ENCODE peak calls at places on chromosomes 16 and 17, in ten cellular contexts. Q is kidney; F is CD4-positive, CD25-positive, alpha-beta regulatory T cell; O is esophagus squamous epithelium; M is breast epithelium; V is right cardiac atrium; E is mesendoderm; D is heart right ventricle; G is lung; B is astrocyte. W is an unnamed sample.

GRCh38 chr16:87540072-87540976 is 47.5 kb upstream of the ZCCHC14 start:
- DNase-seq in Q (no peak), F (no peak), O (no peak), M (no peak), V (no peak), E (no peak), D (no peak), G (no peak), B (no peak), W (no peak)

GRCh38 chr16:82891918-82892317 is 265.1 kb downstream of the CDH13 start:
- DNase-seq in Q (no peak), F (no peak), O (no peak), M (no peak), V (no peak), E (no peak), D (no peak), G (no peak), B (no peak), W (no peak)

GRCh38 chr16:5017678-5017969 is 16.1 kb downstream of the NAGPA start:
- DNase-seq in Q (no peak), F (no peak), O (no peak), M (no peak), V (no peak), E (no peak), D (no peak), G (no peak), B (no peak), W (no peak)

GRCh38 chr17:33908363-33909064 is 346.6 kb upstream of the CCL2 start:
- DNase-seq in Q (no peak), F (no peak), O (no peak), M (no peak), V (no peak), E (no peak), D (no peak), G (no peak), B (no peak), W (no peak)

GRCh38 chr16:27258241-27258734 is 10.3 kb downstream of the NSMCE1 start:
- DNase-seq in Q (no peak), F (no peak), O (no peak), M (peak; percentile 73), V (no peak), E (peak; percentile 77), D (no peak), G (no peak), B (peak; percentile 60), W (no peak)

GRCh38 chr17:6524520-6524919 is 31.8 kb downstream of the PITPNM3 start:
- DNase-seq in Q (no peak), F (no peak), O (no peak), M (no peak), V (no peak), E (no peak), D (no peak), G (no peak), B (peak; percentile 29), W (no peak)

GRCh38 chr17:1376061-1376460 is 24.0 kb downstream of the YWHAE start:
- DNase-seq in Q (no peak), F (no peak), O (no peak), M (no peak), V (no peak), E (no peak), D (no peak), G (no peak), B (no peak), W (no peak)

GRCh38 chr17:31579265-31579664 is 187.8 kb downstream of the RAB11FIP4 start:
- DNase-seq in Q (no peak), F (no peak), O (no peak), M (no peak), V (no peak), E (no peak), D (no peak), G (no peak), B (no peak), W (no peak)

GRCh38 chr16:53515259-53515658 is 12.2 kb upstream of the AKTIP start:
- DNase-seq in Q (no peak), F (no peak), O (no peak), M (no peak), V (no peak), E (no peak), D (no peak), G (no peak), B (peak; percentile 39), W (no peak)

GRCh38 chr16:53519417-53520091 is 16.5 kb upstream of the AKTIP start:
- DNase-seq in Q (no peak), F (no peak), O (no peak), M (no peak), V (no peak), E (no peak), D (no peak), G (no peak), B (no peak), W (no peak)

GRCh38 chr16:53515811-53516210 is 12.8 kb upstream of the AKTIP start:
- DNase-seq in Q (no peak), F (no peak), O (no peak), M (no peak), V (no peak), E (no peak), D (no peak), G (no peak), B (no peak), W (no peak)

GRCh38 chr16:53518550-53519416 is 15.8 kb upstream of the AKTIP start:
- DNase-seq in Q (no peak), F (peak; percentile 68), O (peak; percentile 31), M (peak; percentile 26), V (no peak), E (no peak), D (no peak), G (peak; percentile 58), B (peak; percentile 32), W (no peak)

GRCh38 chr16:53517851-53518250 is 14.8 kb upstream of the AKTIP start:
- DNase-seq in Q (no peak), F (no peak), O (no peak), M (no peak), V (no peak), E (no peak), D (no peak), G (no peak), B (no peak), W (no peak)
- H3K4me3 ChIP-seq in Q (no peak overlapping the region), F (peak overlapping the region; percentile 90), O (no peak overlapping the region), M (no peak overlapping the region), V (no peak overlapping the region), E (no peak overlapping the region), D (no peak overlapping the region), G (no peak overlapping the region), B (no peak overlapping the region), W (no peak overlapping the region)

GRCh38 chr17:57602896-57603295 is 142.2 kb downstream of the CCDC182 start:
- DNase-seq in Q (no peak), F (no peak), O (no peak), M (no peak), V (no peak), E (no peak), D (no peak), G (no peak), B (no peak), W (no peak)

GRCh38 chr17:57603978-57604377 is 141.1 kb downstream of the CCDC182 start:
- DNase-seq in Q (no peak), F (peak; percentile 42), O (no peak), M (peak; percentile 32), V (no peak), E (no peak), D (no peak), G (peak; percentile 41), B (no peak), W (no peak)

GRCh38 chr17:57605734-57606105 is 139.4 kb downstream of the CCDC182 start:
- DNase-seq in Q (no peak), F (no peak), O (no peak), M (no peak), V (no peak), E (no peak), D (no peak), G (no peak), B (no peak), W (no peak)

GRCh38 chr17:57604771-57605733 is 140.0 kb downstream of the CCDC182 start:
- DNase-seq in Q (peak; percentile 85), F (no peak), O (no peak), M (no peak), V (peak; percentile 78), E (no peak), D (peak; percentile 50), G (no peak), B (peak; percentile 51), W (peak; percentile 54)

GRCh38 chr17:57603541-57603940 is 141.6 kb downstream of the CCDC182 start:
- DNase-seq in Q (no peak), F (no peak), O (no peak), M (no peak), V (no peak), E (no peak), D (no peak), G (no peak), B (no peak), W (no peak)
- H3K4me1 ChIP-seq in Q (peaks cover 47% of the 10 kb centered on the region), F (peaks cover 82% of the 10 kb centered on the region), O (peaks cover 23% of the 10 kb centered on the region), M (peaks cover 7% of the 10 kb centered on the region), V (peaks cover 21% of the 10 kb centered on the region), E (no peaks in the 10 kb centered on the region), D (peaks cover 76% of the 10 kb centered on the region), G (peaks cover 3% of the 10 kb centered on the region), B (peaks cover 19% of the 10 kb centered on the region), W (peaks cover 53% of the 10 kb centered on the region)

GRCh38 chr16:3101018-3101840 is 2.1 kb upstream of the ZSCAN10 start:
- DNase-seq in Q (peak; percentile 11), F (no peak), O (no peak), M (no peak), V (no peak), E (peak; percentile 82), D (no peak), G (no peak), B (no peak), W (no peak)
- H3K4me3 ChIP-seq in Q (no peak overlapping the region), F (peak overlapping the region; percentile 70), O (no peak overlapping the region), M (no peak overlapping the region), V (no peak overlapping the region), E (no peak overlapping the region), D (no peak overlapping the region), G (no peak overlapping the region), B (no peak overlapping the region), W (peak overlapping the region; percentile 37)

GRCh38 chr16:14310519-14310991 is 239.4 kb downstream of the MRTFB start:
- DNase-seq in Q (no peak), F (no peak), O (no peak), M (no peak), V (peak; percentile 65), E (peak; percentile 70), D (no peak), G (no peak), B (no peak), W (no peak)

GRCh38 chr16:14307623-14308356 is 236.7 kb downstream of the MRTFB start:
- DNase-seq in Q (no peak), F (no peak), O (no peak), M (no peak), V (peak; percentile 53), E (peak; percentile 63), D (no peak), G (no peak), B (no peak), W (peak; percentile 45)

GRCh38 chr16:14308357-14308723 is 237.2 kb downstream of the MRTFB start:
- DNase-seq in Q (no peak), F (no peak), O (no peak), M (no peak), V (peak; percentile 6), E (no peak), D (no peak), G (no peak), B (no peak), W (no peak)

GRCh38 chr16:14309906-14310305 is 238.8 kb downstream of the MRTFB start:
- DNase-seq in Q (no peak), F (no peak), O (no peak), M (no peak), V (peak; percentile 30), E (peak; percentile 71), D (no peak), G (no peak), B (peak; percentile 67), W (no peak)

DNA sequence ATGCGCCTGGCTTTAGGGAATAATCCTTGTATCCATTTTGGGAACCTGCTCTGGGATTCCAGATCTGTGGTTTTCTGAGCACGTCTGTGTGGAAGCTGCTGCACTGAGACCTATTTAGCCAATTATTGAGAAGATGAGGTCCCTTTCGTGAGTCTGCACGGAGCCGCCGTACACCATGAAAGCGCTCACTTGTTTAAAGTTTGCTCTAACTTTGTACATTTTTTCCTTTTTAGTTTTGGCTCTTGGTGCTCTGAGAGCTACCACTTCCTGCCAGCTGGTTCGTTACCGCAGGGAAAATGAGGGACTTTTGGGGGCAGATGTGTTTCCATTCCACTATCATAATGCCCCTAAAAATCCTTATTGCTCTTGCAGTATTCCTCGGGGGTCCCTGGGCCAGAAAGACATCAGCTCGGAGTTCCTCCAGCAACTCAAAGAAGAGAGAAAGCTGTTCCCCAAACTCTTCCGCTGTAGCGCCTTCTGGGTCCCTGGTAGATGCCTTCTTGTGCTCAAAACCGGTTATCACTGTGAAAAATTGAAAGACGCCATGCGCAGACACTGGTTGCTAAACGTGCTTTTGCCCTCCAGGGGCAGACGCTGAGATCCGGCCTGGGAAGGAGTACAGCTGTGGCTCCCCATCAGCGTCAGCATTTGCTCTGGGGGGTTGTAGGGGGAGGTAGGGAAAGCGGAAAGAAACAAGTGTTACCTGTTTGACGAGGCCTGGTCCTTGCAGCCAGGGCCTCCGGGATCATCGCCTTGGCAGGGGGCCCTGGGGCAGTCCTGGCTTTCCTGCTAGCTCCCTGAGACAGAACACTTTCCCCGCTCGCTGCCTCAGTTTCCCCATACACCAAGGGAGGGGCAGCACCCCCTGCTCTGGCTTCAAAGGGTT is 238.1 kb downstream of the MRTFB start:
- DNase-seq in Q (no peak), F (no peak), O (no peak), M (peak; percentile 67), V (peak; percentile 38), E (peak; percentile 91), D (no peak), G (no peak), B (no peak), W (no peak)
- H3K4me1 ChIP-seq in Q (no peaks in the 10 kb centered on the region), F (peaks cover 20% of the 10 kb centered on the region), O (peaks cover 36% of the 10 kb centered on the region), M (peaks cover 16% of the 10 kb centered on the region), V (peaks cover 6% of the 10 kb centered on the region), E (peaks cover 12% of the 10 kb centered on the region), D (peaks cover 54% of the 10 kb centered on the region), G (no peaks in the 10 kb centered on the region), B (peaks cover 14% of the 10 kb centered on the region), W (peaks cover 76% of the 10 kb centered on the region)